ENCODE peak calls at places on chromosomes 11 and 22, in five cellular contexts. O is heart left ventricle, N is GM20000, V is natural killer cell, Y is stomach. T is an unnamed sample.

GRCh38 chr22:48592488-48592887 is 1235.2 kb downstream of the BRD1 start:
- DNase-seq in O (no peak), N (no peak), V (no peak), Y (no peak), T (no peak)

GRCh38 chr11:2533642-2534115 is 88.9 kb downstream of the KCNQ1 start:
- DNase-seq in O (peak), N (peak), V (peak), Y (peak), T (peak)

GRCh38 chr11:61961570-61962212 is 5.7 kb downstream of the FTH1 start:
- DNase-seq in O (peak), N (no peak), V (no peak), Y (peak), T (no peak)

GRCh38 chr22:32520612-32521011 is 46.0 kb downstream of the FBXO7 start:
- DNase-seq in O (no peak), N (no peak), V (no peak), Y (no peak), T (no peak)

GRCh38 chr22:33116846-33117547 is 58.8 kb upstream of the SYN3 start:
- DNase-seq in O (no peak), N (no peak), V (no peak), Y (no peak), T (no peak)

GRCh38 chr11:10076458-10077141 is 217.4 kb downstream of the SBF2 start:
- DNase-seq in O (peak), N (peak), V (peak), Y (peak), T (no peak)

GRCh38 chr11:63762662-63763505 is 5.7 kb downstream of the ZFTA start:
- DNase-seq in O (peak), N (peak), V (no peak), Y (peak), T (peak)

GRCh38 chr11:10038916-10039315 is 255.1 kb downstream of the SBF2 start:
- DNase-seq in O (no peak), N (no peak), V (no peak), Y (no peak), T (no peak)

GRCh38 chr11:1739576-1739975 is 10.8 kb downstream of the IFITM10 start:
- DNase-seq in O (no peak), N (no peak), V (no peak), Y (no peak), T (no peak)

GRCh38 chr11:57513911-57514537 is 1.5 kb downstream of the SLC43A1 start:
- DNase-seq in O (peak), N (no peak), V (no peak), Y (peak), T (no peak)

GRCh38 chr11:105315287-105315686 is 175.7 kb upstream of the CARD18 start:
- DNase-seq in O (no peak), N (no peak), V (no peak), Y (no peak), T (no peak)

GRCh38 chr22:49340406-49340805 is 487.3 kb downstream of the BRD1 start:
- DNase-seq in O (no peak), N (no peak), V (no peak), Y (peak), T (peak)

GRCh38 chr22:30488121-30488520 is 16.3 kb upstream of the SEC14L3 start:
- DNase-seq in O (no peak), N (no peak), V (no peak), Y (no peak), T (no peak)

GRCh38 chr11:60840711-60841430 is 1.0 kb upstream of the CCDC86 start:
- DNase-seq in O (peak), N (no peak), V (no peak), Y (no peak), T (no peak)

GRCh38 chr22:44550666-44551491 is 52.8 kb upstream of the RTL6 start:
- DNase-seq in O (no peak), N (peak), V (no peak), Y (peak), T (no peak)

GRCh38 chr22:21937041-21937820 is 15.4 kb downstream of the PPM1F start:
- DNase-seq in O (no peak), N (no peak), V (no peak), Y (peak), T (no peak)

GRCh38 chr11:115197433-115197832 is 306.8 kb downstream of the CADM1 start:
- DNase-seq in O (no peak), N (no peak), V (no peak), Y (no peak), T (no peak)

GRCh38 chr11:34680918-34681554 is 60.1 kb downstream of the EHF start:
- DNase-seq in O (no peak), N (no peak), V (no peak), Y (no peak), T (no peak)

GRCh38 chr11:8277691-8278090 is 14.0 kb upstream of the LMO1 start:
- DNase-seq in O (no peak), N (no peak), V (no peak), Y (no peak), T (no peak)

GRCh38 chr22:43326342-43326825 is 16.8 kb downstream of the SCUBE1 start:
- DNase-seq in O (no peak), N (no peak), V (no peak), Y (no peak), T (no peak)

GRCh38 chr22:50267591-50268390 is 2.4 kb downstream of the MAPK11 start:
- DNase-seq in O (peak), N (peak), V (no peak), Y (peak), T (no peak)

GRCh38 chr11:36478700-36479329 is 31.3 kb downstream of the TRAF6 start:
- DNase-seq in O (peak), N (no peak), V (no peak), Y (no peak), T (no peak)

GRCh38 chr11:125170001-125170405 is 5.5 kb downstream of the PKNOX2 start:
- DNase-seq in O (peak), N (no peak), V (no peak), Y (no peak), T (no peak)

GRCh38 chr22:40510965-40511364 is 125.6 kb downstream of the MRTFA start:
- DNase-seq in O (no peak), N (no peak), V (no peak), Y (no peak), T (no peak)

GRCh38 chr11:34976496-34976895 is 60.1 kb downstream of the PDHX start:
- DNase-seq in O (no peak), N (no peak), V (no peak), Y (no peak), T (no peak)

GRCh38 chr11:33044281-33044680 is 4.9 kb downstream of the TCP11L1 start:
- DNase-seq in O (no peak), N (no peak), V (no peak), Y (no peak), T (no peak)

GRCh38 chr22:21753374-21754111 is 17.9 kb upstream of the YPEL1 start:
- DNase-seq in O (no peak), N (no peak), V (no peak), Y (no peak), T (no peak)

GRCh38 chr11:9581556-9582161 is 8.2 kb downstream of the WEE1 start:
- DNase-seq in O (no peak), N (no peak), V (no peak), Y (no peak), T (no peak)

GRCh38 chr11:103987631-103988594 is 48.5 kb upstream of the DDI1 start:
- DNase-seq in O (no peak), N (no peak), V (no peak), Y (no peak), T (no peak)

GRCh38 chr11:69430566-69430965 is 50.9 kb upstream of the LINC01488 start:
- DNase-seq in O (no peak), N (no peak), V (no peak), Y (no peak), T (no peak)

GRCh38 chr22:35313311-35314121 is 13.8 kb downstream of the TOM1 start:
- DNase-seq in O (peak), N (no peak), V (no peak), Y (peak), T (no peak)

GRCh38 chr11:10693509-10694071 is at the start of gene IRAG1:
- DNase-seq in O (peak), N (no peak), V (no peak), Y (peak), T (no peak)

GRCh38 chr11:123741159-123741951 is at the start of gene ZNF202:
- DNase-seq in O (peak), N (peak), V (peak), Y (peak), T (peak)
- TF ChIP-seq CTCF in O (no peak), N (no peak), V (no peak), Y (no peak), T (peak)

GRCh38 chr11:65266210-65266609 is 4.4 kb downstream of the POLA2 start:
- DNase-seq in O (no peak), N (no peak), V (no peak), Y (no peak), T (no peak)
- TF ChIP-seq CTCF in O (no peak), N (no peak), V (peak), Y (no peak), T (no peak)

DNA sequence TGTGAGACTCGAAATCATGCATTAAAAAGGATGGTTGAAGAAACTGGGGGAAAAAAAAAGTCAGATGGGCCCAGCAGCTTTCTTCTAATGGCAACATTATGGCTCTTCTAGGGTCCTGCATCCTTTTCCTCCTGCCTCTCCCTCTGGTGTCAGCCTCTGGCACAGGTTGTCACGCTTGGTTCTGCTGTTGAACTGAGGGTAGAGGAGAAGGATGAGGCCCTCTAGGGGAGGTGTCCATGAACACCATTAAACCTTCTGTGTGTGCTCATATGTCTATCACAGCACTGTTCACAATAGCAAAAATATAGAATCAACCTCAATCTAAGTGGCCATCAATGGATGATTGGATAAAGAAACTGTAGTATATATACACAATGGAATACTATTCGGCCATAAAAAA is 36.0 kb downstream of the BUD13 start:
- DNase-seq in O (no peak), N (no peak), V (no peak), Y (no peak), T (no peak)
- TF ChIP-seq CTCF in O (no peak), N (no peak), V (no peak), Y (no peak), T (no peak)

GRCh38 chr11:27234043-27234668 is 128.9 kb downstream of the CCDC34 start:
- DNase-seq in O (peak), N (peak), V (no peak), Y (no peak), T (no peak)
- TF ChIP-seq CTCF in O (no peak), N (no peak), V (no peak), Y (no peak), T (no peak)

GRCh38 chr11:46457659-46458058 is 66.1 kb upstream of the CHRM4 start:
- DNase-seq in O (no peak), N (no peak), V (no peak), Y (no peak), T (no peak)
- TF ChIP-seq CTCF in O (no peak), N (no peak), V (no peak), Y (no peak), T (no peak)

GRCh38 chr11:43925932-43926505 is 16.4 kb upstream of the C11orf96 start:
- DNase-seq in O (no peak), N (no peak), V (no peak), Y (no peak), T (no peak)

GRCh38 chr11:43925063-43925931 is 17.1 kb upstream of the C11orf96 start:
- DNase-seq in O (no peak), N (no peak), V (no peak), Y (no peak), T (no peak)

GRCh38 chr11:43923327-43924111 is 18.9 kb upstream of the C11orf96 start:
- DNase-seq in O (peak), N (no peak), V (no peak), Y (no peak), T (no peak)

GRCh38 chr11:43922974-43923326 is 19.5 kb upstream of the C11orf96 start:
- DNase-seq in O (no peak), N (no peak), V (no peak), Y (no peak), T (no peak)

GRCh38 chr11:43924112-43924855 is 18.2 kb upstream of the C11orf96 start:
- DNase-seq in O (no peak), N (no peak), V (no peak), Y (no peak), T (no peak)
- TF ChIP-seq CTCF in O (no peak), N (no peak), V (no peak), Y (no peak), T (peak)